ENCODE peak calls at places on chromosomes 1 and 21, in six cellular contexts. T is fibroblast of lung, X is upper lobe of right lung, S is kidney epithelial cell, H is foreskin fibroblast, G is neural progenitor cell. F is an unnamed sample.

GRCh38 chr1:187053876-187054275 is 225.1 kb downstream of the PLA2G4A start:
- DNase-seq in T (no peak), X (no peak), S (no peak), H (no peak), G (no peak), F (no peak)

GRCh38 chr1:212247179-212247721 is 38.0 kb upstream of the PPP2R5A start:
- DNase-seq in T (peak), X (no peak), S (no peak), H (peak), G (no peak), F (no peak)

GRCh38 chr21:15252437-15252836 is 187.6 kb upstream of the NRIP1 start:
- DNase-seq in T (no peak), X (no peak), S (no peak), H (no peak), G (no peak), F (no peak)

GRCh38 chr1:183198463-183198862 is 12.4 kb downstream of the LAMC2 start:
- DNase-seq in T (peak), X (no peak), S (peak), H (no peak), G (no peak), F (no peak)

GRCh38 chr1:156744786-156745419 is 4.0 kb upstream of the MRPL24 start:
- DNase-seq in T (no peak), X (no peak), S (no peak), H (no peak), G (no peak), F (no peak)

GRCh38 chr1:110876748-110877341 is 3.9 kb downstream of the CD53 start:
- DNase-seq in T (no peak), X (no peak), S (no peak), H (no peak), G (no peak), F (no peak)

GRCh38 chr1:111592389-111593361 is 26.9 kb upstream of the RAP1A start:
- DNase-seq in T (peak), X (peak), S (peak), H (peak), G (peak), F (peak)

GRCh38 chr1:6485140-6485936 is 6.1 kb downstream of the PLEKHG5 start:
- DNase-seq in T (no peak), X (no peak), S (no peak), H (no peak), G (peak), F (no peak)

GRCh38 chr21:41828884-41829360 is 50.2 kb downstream of the PRDM15 start:
- DNase-seq in T (peak), X (no peak), S (no peak), H (no peak), G (no peak), F (no peak)

GRCh38 chr1:113769599-113769970 is 10.3 kb upstream of the PHTF1 start:
- DNase-seq in T (no peak), X (no peak), S (no peak), H (no peak), G (no peak), F (no peak)

GRCh38 chr1:19043579-19044443 is 87.3 kb upstream of the IFFO2 start:
- DNase-seq in T (no peak), X (peak), S (no peak), H (no peak), G (no peak), F (no peak)

GRCh38 chr1:39668894-39669293 is 3.0 kb downstream of the NT5C1A start:
- DNase-seq in T (no peak), X (no peak), S (no peak), H (no peak), G (no peak), F (no peak)

GRCh38 chr1:161730050-161730564 is 8.8 kb downstream of the FCRLB start:
- DNase-seq in T (peak), X (no peak), S (no peak), H (peak), G (no peak), F (peak)

GRCh38 chr1:175005085-175005783 is 5.5 kb downstream of the CACYBP start:
- DNase-seq in T (peak), X (no peak), S (no peak), H (no peak), G (no peak), F (no peak)

GRCh38 chr1:83718338-83718737 is 280.6 kb downstream of the TTLL7 start:
- DNase-seq in T (no peak), X (no peak), S (no peak), H (no peak), G (no peak), F (peak)

GRCh38 chr1:183163311-183163710 is 22.8 kb upstream of the LAMC2 start:
- DNase-seq in T (peak), X (no peak), S (peak), H (peak), G (no peak), F (no peak)

GRCh38 chr1:211476200-211476849 is 15.6 kb downstream of the RD3 start:
- DNase-seq in T (peak), X (no peak), S (peak), H (peak), G (peak), F (peak)

GRCh38 chr21:33495743-33496142 is 4.2 kb upstream of the DNAJC28 start:
- DNase-seq in T (no peak), X (no peak), S (no peak), H (no peak), G (no peak), F (no peak)

GRCh38 chr21:33490991-33491372 is 534 bp downstream of the DNAJC28 start:
- DNase-seq in T (peak), X (no peak), S (no peak), H (no peak), G (peak), F (no peak)

GRCh38 chr21:33492571-33492970 is 1.1 kb upstream of the DNAJC28 start:
- DNase-seq in T (no peak), X (no peak), S (no peak), H (peak), G (no peak), F (no peak)

GRCh38 chr21:33491373-33492102 is at the start of gene DNAJC28:
- DNase-seq in T (peak), X (peak), S (peak), H (peak), G (peak), F (peak)

GRCh38 chr21:33496345-33496744 is 4.8 kb upstream of the DNAJC28 start:
- DNase-seq in T (no peak), X (no peak), S (no peak), H (no peak), G (no peak), F (no peak)
- H3K4me3 ChIP-seq in T (no peak), X (no peak), S (no peak), H (no peak), G (no peak), F (no peak)

GRCh38 chr21:35046880-35047229 is 2.2 kb downstream of the RUNX1 start:
- DNase-seq in T (peak), X (no peak), S (no peak), H (no peak), G (no peak), F (no peak)

GRCh38 chr21:35044770-35045538 is 4.1 kb downstream of the RUNX1 start:
- DNase-seq in T (no peak), X (no peak), S (no peak), H (no peak), G (no peak), F (peak)

GRCh38 chr21:35046223-35046690 is 2.8 kb downstream of the RUNX1 start:
- DNase-seq in T (no peak), X (no peak), S (no peak), H (no peak), G (no peak), F (peak)

GRCh38 chr21:35044128-35044527 is 5.0 kb downstream of the RUNX1 start:
- DNase-seq in T (no peak), X (no peak), S (no peak), H (no peak), G (peak), F (no peak)

GRCh38 chr21:35045539-35046222 is 3.4 kb downstream of the RUNX1 start:
- DNase-seq in T (no peak), X (no peak), S (no peak), H (no peak), G (no peak), F (peak)
- H3K4me3 ChIP-seq in T (no peak), X (peak), S (no peak), H (no peak), G (no peak), F (no peak)

GRCh38 chr1:154969246-154969645 is 1.3 kb downstream of the SHC1 start:
- DNase-seq in T (no peak), X (no peak), S (no peak), H (no peak), G (no peak), F (no peak)
- H3K4me3 ChIP-seq in T (peak), X (peak), S (peak), H (peak), G (peak), F (no peak)

DNA sequence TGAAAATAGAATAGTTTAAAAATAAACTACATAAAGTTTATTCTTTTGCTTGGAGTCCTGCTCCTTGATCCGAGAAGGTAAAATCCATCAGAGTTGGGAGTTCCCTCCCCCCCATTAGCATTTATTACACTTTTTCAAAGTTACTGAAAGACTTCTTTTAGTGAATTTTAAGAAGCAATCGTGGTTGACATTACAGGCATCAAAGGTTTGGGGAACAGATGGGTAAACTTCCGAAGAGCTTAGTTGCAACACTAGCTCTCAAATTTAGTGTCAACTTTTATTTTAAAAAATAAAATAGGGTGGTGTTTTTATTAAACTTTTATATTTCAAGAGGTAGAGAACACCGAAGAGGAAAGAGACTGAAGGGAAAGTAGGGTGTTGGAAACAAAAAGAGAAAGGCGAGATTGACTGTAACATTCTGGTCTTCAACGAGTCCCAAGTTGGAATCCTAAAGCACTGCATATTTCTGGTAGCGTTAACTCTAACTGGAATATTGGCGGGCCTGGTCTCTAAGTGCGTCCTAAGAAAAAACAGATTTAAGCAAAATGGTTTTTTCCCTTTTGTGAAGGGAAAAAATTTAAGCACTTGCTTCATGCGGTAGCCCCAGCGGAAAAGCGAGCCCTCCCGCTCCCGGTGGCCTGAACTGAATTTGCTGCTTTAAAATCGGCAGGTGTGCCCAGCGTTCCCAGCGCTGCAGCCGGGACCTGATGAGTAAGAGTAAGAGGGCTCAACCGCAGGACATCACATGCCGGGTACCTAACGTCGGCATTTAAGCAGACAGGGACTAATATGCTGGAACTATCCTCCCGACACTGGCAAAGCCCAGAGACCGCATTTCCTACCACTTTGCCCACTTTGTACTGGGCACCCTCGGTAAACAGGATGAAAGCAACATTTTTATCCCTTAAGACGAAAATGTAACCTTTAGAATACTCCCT is 30.6 kb upstream of the NFIA start:
- DNase-seq in T (no peak), X (no peak), S (no peak), H (no peak), G (peak), F (no peak)
- H3K4me3 ChIP-seq in T (no peak), X (peak), S (no peak), H (peak), G (peak), F (no peak)

GRCh38 chr1:23768733-23769132 is 9.5 kb upstream of the PITHD1 start:
- DNase-seq in T (no peak), X (no peak), S (no peak), H (no peak), G (no peak), F (no peak)
- H3K4me3 ChIP-seq in T (no peak), X (no peak), S (no peak), H (no peak), G (no peak), F (no peak)

GRCh38 chr1:28437260-28437923 is 67.9 kb downstream of the PHACTR4 start:
- DNase-seq in T (peak), X (no peak), S (no peak), H (peak), G (peak), F (no peak)
- H3K4me3 ChIP-seq in T (no peak), X (peak), S (no peak), H (peak), G (no peak), F (no peak)

GRCh38 chr1:153615406-153615805 is 719 bp downstream of the S100A14 start:
- DNase-seq in T (no peak), X (no peak), S (no peak), H (no peak), G (no peak), F (no peak)

GRCh38 chr1:153613406-153613805 is 469 bp upstream of the S100A16 start:
- DNase-seq in T (no peak), X (no peak), S (no peak), H (no peak), G (no peak), F (no peak)

GRCh38 chr1:153612755-153613331 is at the start of gene S100A16:
- DNase-seq in T (peak), X (peak), S (no peak), H (peak), G (no peak), F (no peak)

GRCh38 chr1:153614906-153615305 is 1.2 kb downstream of the S100A14 start:
- DNase-seq in T (no peak), X (no peak), S (no peak), H (no peak), G (no peak), F (no peak)

DNA sequence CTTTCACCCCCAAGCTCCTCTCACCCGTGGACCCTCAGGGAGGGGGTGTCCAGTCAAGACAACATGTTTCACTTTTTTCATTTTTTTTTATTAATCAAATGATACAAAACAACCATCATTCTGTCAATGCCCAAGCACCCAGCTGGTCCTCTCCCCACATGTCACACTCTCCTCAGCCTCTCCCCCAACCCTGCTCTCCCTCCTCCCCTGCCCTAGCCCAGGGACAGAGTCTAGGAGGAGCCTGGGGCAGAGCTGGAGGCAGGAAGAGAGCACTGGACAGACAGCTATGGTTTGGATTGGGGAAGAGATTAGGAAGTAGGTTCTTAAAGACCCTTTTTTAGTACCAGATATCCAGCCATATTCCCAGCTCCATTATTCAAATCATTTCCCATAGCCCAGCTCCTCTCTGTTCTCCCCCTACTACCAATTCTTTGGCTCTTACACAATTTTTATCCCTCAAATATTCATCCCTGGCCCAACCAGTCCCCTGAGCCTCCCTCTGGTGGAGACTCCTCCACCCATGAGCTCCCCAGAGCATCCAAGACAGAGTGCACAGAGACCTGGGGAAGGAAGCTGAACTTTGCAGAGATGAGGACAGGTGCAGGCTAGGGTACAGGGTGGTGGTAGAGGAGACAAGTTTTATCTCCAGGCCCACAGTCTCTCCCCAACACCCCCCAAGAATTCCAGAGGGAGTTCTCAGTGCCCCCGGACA is 1.4 kb upstream of the S100A16 start:
- DNase-seq in T (no peak), X (no peak), S (no peak), H (no peak), G (no peak), F (no peak)
- H3K4me3 ChIP-seq in T (no peak), X (no peak), S (no peak), H (no peak), G (no peak), F (no peak)

F was measured in GM12865.